ENCODE peak calls at places on chromosomes 4 and X, in seven cellular contexts. Q is CD4-positive, alpha-beta T cell; D is kidney epithelial cell; R is foreskin fibroblast; S is thoracic aorta; P is cardiac fibroblast; X is fibroblast of mammary gland. J is an unnamed sample.

GRCh38 chrX:7068939-7069367 is 78.6 kb upstream of the STS start:
- DNase-seq in P (no peak), Q (peak), R (no peak), S (no peak), D (no peak), X (no peak), J (no peak)

GRCh38 chr4:121679267-121679666 is 17.5 kb downstream of the ANXA5 start:
- DNase-seq in Q (no peak), R (no peak), X (no peak), P (no peak), D (peak), S (no peak), J (no peak)

GRCh38 chr4:17781072-17781830 is at the start of gene FAM184B:
- DNase-seq in D (no peak), S (no peak), P (no peak), Q (no peak), X (no peak), R (peak), J (no peak)

GRCh38 chr4:126564283-126564854 is 1068.4 kb upstream of the INTU start:
- DNase-seq in D (no peak), S (no peak), R (peak), Q (no peak), P (no peak), X (peak), J (no peak)

GRCh38 chr4:80365928-80366327 is 30.4 kb downstream of the CFAP299 start:
- DNase-seq in D (peak), P (peak), R (peak), X (peak), S (no peak), Q (peak), J (no peak)

GRCh38 chr4:101651778-101652177 is 138.8 kb upstream of the BANK1 start:
- DNase-seq in P (no peak), R (no peak), X (no peak), D (no peak), Q (no peak), S (no peak), J (no peak)

GRCh38 chr4:185283723-185284122 is 74.3 kb downstream of the SNX25 start:
- DNase-seq in D (no peak), X (peak), Q (no peak), S (no peak), R (peak), P (peak), J (no peak)

GRCh38 chr4:48725414-48725813 is 54.7 kb downstream of the FRYL start:
- DNase-seq in Q (no peak), P (no peak), R (no peak), S (no peak), D (no peak), X (no peak), J (no peak)

GRCh38 chr4:76984788-76985211 is 35.2 kb downstream of the SEPTIN11 start:
- DNase-seq in S (peak), D (peak), R (peak), Q (no peak), P (peak), X (peak), J (no peak)

GRCh38 chrX:31099536-31100090 is 27.8 kb upstream of the FTHL17 start:
- DNase-seq in P (no peak), R (no peak), X (no peak), S (no peak), D (no peak), Q (no peak), J (no peak)

GRCh38 chr4:101222156-101222845 is 125.0 kb downstream of the PPP3CA start:
- DNase-seq in R (peak), S (no peak), X (peak), Q (no peak), D (no peak), P (no peak), J (no peak)

GRCh38 chr4:74395633-74396032 is 30.7 kb downstream of the EREG start:
- DNase-seq in D (no peak), P (peak), S (no peak), X (peak), R (peak), Q (no peak), J (no peak)

GRCh38 chrX:106711375-106711774 is 15.1 kb upstream of the RNF128 start:
- DNase-seq in P (no peak), D (no peak), X (no peak), R (no peak), Q (no peak), S (no peak), J (no peak)

GRCh38 chrX:19889582-19890342 is 2.4 kb upstream of the SH3KBP1 start:
- DNase-seq in D (no peak), P (peak), X (peak), Q (no peak), S (no peak), R (peak), J (peak)

GRCh38 chr4:5990446-5991160 is 27.6 kb downstream of the C4orf50 start:
- DNase-seq in X (no peak), R (no peak), P (no peak), D (no peak), Q (no peak), S (no peak), J (no peak)

DNA sequence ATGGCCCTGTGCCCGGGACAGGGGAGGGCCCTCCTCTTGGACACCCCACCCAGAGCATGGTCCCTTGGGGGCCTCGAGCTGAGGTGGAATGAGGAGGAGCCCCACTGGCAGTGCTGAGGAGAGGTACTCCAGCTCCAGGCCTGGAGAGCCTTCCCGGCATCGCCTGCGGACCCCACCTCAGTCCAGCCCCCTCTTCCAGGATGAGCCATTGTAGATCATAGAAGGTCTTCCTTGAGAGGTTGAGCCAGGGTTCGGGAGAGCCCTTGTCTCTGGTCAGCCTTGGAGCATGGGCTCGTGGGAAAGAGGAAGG is 16.9 kb downstream of the SMIM10L2A start:
- DNase-seq in X (no peak), Q (no peak), D (no peak), S (no peak), R (no peak), P (no peak), J (no peak)
- TF ChIP-seq CTCF in X (no peak), Q (no peak), D (no peak), S (no peak), R (no peak), P (no peak), J (no peak)

DNA sequence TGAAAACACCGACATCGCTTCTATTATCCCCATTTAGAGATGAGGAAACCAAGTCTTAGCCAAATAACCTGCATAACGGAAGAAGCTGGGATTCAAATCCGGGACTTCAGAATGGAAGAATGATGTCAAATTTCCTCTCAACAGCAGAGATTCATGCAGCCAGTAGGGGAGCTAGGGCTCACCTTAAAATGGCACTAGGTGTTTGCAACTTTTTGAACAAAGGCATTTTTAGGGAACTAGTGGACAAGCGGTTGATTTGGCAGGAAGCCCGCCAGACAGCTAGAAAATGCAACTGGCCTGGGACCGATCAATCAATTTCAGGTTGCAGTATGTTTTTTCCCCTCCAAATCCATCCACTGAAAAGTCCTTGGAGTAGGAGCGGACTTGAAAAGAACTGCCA is 224.2 kb downstream of the PTTG2 start:
- DNase-seq in Q (no peak), X (no peak), P (no peak), R (peak), D (no peak), S (no peak), J (no peak)
- TF ChIP-seq CTCF in Q (peak), X (peak), P (peak), R (peak), D (no peak), S (no peak), J (no peak)

GRCh38 chr4:83454626-83455025 is 997 bp downstream of the HELQ start:
- DNase-seq in Q (no peak), D (no peak), P (peak), R (peak), X (peak), S (no peak), J (no peak)

GRCh38 chr4:83456184-83456501 is 285 bp downstream of the MRPS18C start:
- DNase-seq in Q (no peak), X (no peak), P (no peak), R (no peak), S (no peak), D (no peak), J (no peak)

DNA sequence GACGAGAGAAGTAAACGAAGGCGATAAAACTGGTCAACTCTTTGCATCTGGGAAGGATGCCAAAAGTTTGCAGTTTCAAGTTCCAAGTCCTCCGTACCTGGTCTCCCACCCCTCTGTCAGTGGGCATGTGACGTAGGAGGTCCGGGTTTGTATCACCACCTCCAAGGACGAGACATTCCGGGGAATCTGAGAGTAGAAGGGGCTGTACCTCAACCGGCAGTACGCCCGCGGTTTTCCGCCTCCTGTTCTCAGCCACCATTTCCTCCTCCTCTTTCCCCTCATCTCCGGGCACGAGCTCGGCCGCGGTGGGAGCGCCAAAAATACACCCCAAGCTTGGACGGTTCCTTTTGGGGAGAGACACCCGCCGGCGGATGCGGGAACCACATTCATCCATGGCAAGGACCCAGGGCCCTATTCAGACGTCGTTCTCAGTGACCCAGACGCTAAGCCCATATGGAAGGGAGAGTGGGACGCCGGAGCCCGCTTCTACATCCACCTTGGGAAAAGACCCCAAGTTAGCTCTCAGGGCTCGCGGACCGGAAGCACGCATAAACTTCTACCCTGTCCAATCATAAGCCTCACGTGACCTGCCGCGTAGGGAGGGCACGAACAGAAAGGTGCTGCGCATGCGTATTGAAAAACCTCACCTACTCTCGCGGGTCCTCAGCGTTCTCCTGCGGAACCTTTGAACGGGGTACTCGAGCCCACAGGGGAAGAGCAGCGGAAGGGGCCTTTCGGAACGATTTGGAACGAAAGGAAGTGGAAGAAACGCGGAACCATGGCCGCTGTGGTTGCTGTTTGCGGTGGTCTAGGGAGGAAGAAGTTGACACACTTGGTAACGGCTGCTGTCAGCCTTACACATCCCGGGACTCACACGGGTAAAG is at the start of the genes HELQ and MRPS18C:
- DNase-seq in D (peak), P (peak), R (peak), Q (peak), S (peak), X (peak), J (peak)
- TF ChIP-seq CTCF in D (peak), P (no peak), R (peak), Q (no peak), S (peak), X (peak), J (no peak)

DNA sequence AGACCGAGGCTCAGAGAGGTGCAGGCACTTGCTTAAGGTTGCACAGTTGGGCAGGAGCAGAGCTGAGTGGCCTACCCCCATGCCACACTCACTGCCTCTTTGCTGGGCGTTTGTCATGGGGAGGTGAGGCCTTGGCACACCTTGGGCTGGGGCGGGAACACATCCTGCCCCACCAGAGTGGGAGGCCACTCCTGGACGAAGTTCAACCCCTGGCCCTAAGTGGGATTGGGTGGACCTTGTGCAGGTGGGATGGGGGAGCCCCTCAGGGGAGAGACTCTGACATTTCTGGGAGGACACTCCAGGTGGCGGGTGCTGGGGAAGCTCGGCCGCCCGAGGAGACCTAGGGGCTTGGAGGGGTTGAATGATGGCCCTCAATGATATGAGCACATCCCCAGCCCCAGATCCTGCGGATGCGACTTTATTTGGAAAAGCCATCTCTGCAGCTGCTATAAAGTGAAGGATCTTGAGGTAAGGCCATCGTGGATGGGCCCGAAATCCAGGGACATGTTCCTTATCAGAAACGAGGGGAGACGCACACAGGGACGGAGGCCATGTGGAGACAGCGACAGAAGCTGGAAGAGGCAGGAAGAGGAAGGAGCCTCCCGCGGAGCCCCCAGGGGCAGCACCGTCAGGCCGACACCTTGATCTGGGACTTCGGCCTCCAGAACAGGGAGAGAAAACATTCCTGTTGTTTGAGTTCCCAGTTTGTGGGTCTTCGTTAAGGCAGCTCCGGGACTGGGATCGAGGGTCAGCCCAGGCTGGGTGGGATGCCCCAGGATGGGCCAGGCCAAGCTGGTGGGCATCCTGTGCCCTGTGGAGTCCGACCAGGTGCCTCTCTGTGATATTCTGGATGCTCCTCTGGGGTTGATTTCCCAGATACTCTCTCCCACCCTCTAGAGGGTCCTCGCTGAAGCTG is 111.6 kb upstream of the LRPAP1 start:
- DNase-seq in R (no peak), Q (no peak), S (no peak), P (no peak), D (no peak), X (no peak), J (no peak)
- TF ChIP-seq CTCF in R (no peak), Q (no peak), S (no peak), P (no peak), D (no peak), X (no peak), J (no peak)

DNA sequence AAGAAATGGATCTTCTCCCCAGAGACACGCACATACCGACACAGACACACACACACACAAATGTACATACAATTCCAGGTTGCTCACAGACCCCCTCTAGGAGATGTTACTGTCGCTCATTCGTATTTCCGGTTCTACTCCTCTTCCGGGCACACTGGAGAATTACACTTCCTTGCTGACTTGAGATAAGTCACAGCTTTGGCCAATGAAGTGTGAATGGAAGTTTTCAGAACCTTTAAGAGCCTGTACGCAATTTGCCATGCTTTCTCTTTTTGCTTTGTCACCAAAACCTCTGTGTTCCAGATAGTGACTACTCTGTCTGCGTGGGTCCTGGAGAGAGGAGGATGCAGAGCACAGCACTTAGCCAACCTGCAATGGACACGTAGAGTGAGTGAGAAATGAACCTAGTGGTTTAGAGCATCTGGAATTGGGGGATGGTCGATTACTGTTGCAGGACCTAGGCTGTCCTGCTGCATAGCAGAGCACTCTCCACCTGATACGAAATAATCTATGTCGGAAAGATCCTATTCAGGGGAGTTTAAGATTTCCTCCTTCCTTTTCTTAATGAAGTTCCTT is 239.5 kb upstream of the TET2 start:
- DNase-seq in R (no peak), S (no peak), D (no peak), Q (no peak), P (no peak), X (no peak), J (no peak)
- TF ChIP-seq CTCF in R (no peak), S (no peak), D (no peak), Q (no peak), P (no peak), X (no peak), J (no peak)

DNA sequence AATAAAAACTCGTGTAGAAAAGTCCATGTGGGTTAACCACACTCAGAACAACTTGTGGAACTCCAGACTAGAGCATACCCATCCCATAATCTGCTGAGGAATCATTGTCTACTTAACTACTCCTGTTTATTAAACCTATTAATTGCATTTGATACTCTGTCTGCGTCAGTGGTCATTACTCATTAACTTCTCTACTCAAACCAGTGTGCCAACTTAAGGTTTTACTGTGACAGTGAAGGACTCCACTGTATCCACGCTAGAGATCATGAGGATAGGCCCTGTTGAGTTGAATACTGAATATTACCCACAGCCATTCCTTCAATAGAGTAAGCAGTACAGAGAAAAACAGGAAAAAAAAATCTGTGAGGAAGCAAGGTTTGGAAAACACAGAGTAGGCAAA is 17.3 kb downstream of the HPGD start:
- DNase-seq in D (no peak), X (no peak), R (no peak), P (no peak), Q (no peak), S (no peak), J (no peak)
- TF ChIP-seq CTCF in D (no peak), X (no peak), R (no peak), P (no peak), Q (no peak), S (no peak), J (no peak)